ENCODE peak calls at places on chromosomes 3 and 15, in six cellular contexts. G, O, W, Y, V and J are unnamed samples.
A peak's percentile ranks its signal among the peaks of the same experiment; 100 is the strongest.

GRCh38 chr3:9347086-9347485 is 15.8 kb upstream of the THUMPD3 start:
- DNase-seq in Y (no peak), G (no peak), W (no peak), O (no peak), V (no peak), J (no peak)

GRCh38 chr15:60353245-60353940 is 44.4 kb downstream of the ANXA2 start:
- DNase-seq in G (no peak), V (no peak), Y (no peak), W (no peak), O (no peak), J (no peak)

GRCh38 chr15:67253517-67254237 is 784 bp downstream of the AAGAB start:
- DNase-seq in Y (no peak), W (no peak), V (no peak), G (no peak), O (peak; percentile 25), J (peak; percentile 80)

GRCh38 chr3:100297784-100298183 is 36.8 kb upstream of the NIT2 start:
- DNase-seq in W (no peak), Y (no peak), G (no peak), O (peak; percentile 50), V (no peak), J (no peak)

GRCh38 chr3:8443829-8444791 is 57.5 kb upstream of the LMCD1 start:
- DNase-seq in G (peak; percentile 78), V (peak; percentile 89), O (peak; percentile 94), Y (no peak), W (no peak), J (peak; percentile 93)

GRCh38 chr3:97981886-97982285 is 9.7 kb upstream of the RIOX2 start:
- DNase-seq in Y (no peak), O (no peak), G (no peak), W (no peak), V (no peak), J (no peak)

GRCh38 chr3:27723803-27724458 is 1.8 kb upstream of the EOMES start:
- DNase-seq in O (no peak), W (no peak), Y (no peak), V (no peak), G (no peak), J (no peak)

GRCh38 chr3:175940881-175941280 is 1081.7 kb downstream of the NAALADL2 start:
- DNase-seq in W (no peak), V (no peak), G (no peak), O (peak; percentile 11), Y (no peak), J (no peak)

GRCh38 chr3:99167016-99167415 is 265.5 kb upstream of the DCBLD2 start:
- DNase-seq in V (no peak), G (no peak), W (no peak), Y (no peak), O (no peak), J (no peak)

GRCh38 chr3:31013843-31014242 is 119.4 kb upstream of the GADL1 start:
- DNase-seq in G (no peak), W (no peak), Y (no peak), O (no peak), V (no peak), J (no peak)

GRCh38 chr15:62209821-62210220 is 44.7 kb upstream of the C2CD4B start:
- DNase-seq in O (peak; percentile 83), W (no peak), Y (no peak), G (no peak), V (no peak), J (no peak)

GRCh38 chr3:184156522-184156955 is 1.4 kb downstream of the DVL3 start:
- DNase-seq in G (no peak), V (peak; percentile 91), W (no peak), O (no peak), Y (no peak), J (peak; percentile 64)

GRCh38 chr15:81191701-81192100 is 5.0 kb upstream of the IL16 start:
- DNase-seq in O (no peak), Y (no peak), G (no peak), W (no peak), V (no peak), J (no peak)

GRCh38 chr15:55284461-55284860 is 5.2 kb downstream of the RAB27A start:
- DNase-seq in V (no peak), O (no peak), G (no peak), Y (no peak), W (no peak), J (no peak)

GRCh38 chr3:101070260-101071121 is 77.3 kb upstream of the ABI3BP start:
- DNase-seq in W (peak; percentile 11), V (peak; percentile 82), G (peak; percentile 18), O (no peak), Y (no peak), J (peak; percentile 3)

GRCh38 chr15:66835558-66835878 is 133.5 kb downstream of the SMAD6 start:
- DNase-seq in Y (no peak), G (no peak), W (no peak), V (no peak), O (no peak), J (no peak)

GRCh38 chr15:29765898-29766537 is 56.2 kb downstream of the TJP1 start:
- DNase-seq in G (no peak), Y (no peak), W (no peak), V (no peak), O (no peak), J (no peak)

GRCh38 chr3:13308406-13308805 is 111.7 kb downstream of the NUP210 start:
- DNase-seq in O (peak; percentile 18), G (peak; percentile 20), V (no peak), Y (peak; percentile 28), W (no peak), J (no peak)

GRCh38 chr15:74869726-74870407 is 3.3 kb downstream of the SCAMP2 start:
- DNase-seq in W (no peak), Y (no peak), V (peak; percentile 90), O (no peak), G (no peak), J (no peak)

GRCh38 chr3:42102569-42102968 is 11.4 kb downstream of the TRAK1 start:
- DNase-seq in W (no peak), O (peak; percentile 57), Y (no peak), V (no peak), G (no peak), J (no peak)

GRCh38 chr15:98840010-98840409 is 167.6 kb downstream of the PGPEP1L start:
- DNase-seq in O (no peak), V (no peak), W (no peak), Y (no peak), G (no peak), J (no peak)

GRCh38 chr3:57094606-57095005 is 34.1 kb downstream of the SPATA12 start:
- DNase-seq in W (no peak), O (no peak), Y (no peak), G (no peak), V (no peak), J (no peak)

GRCh38 chr15:59473226-59473625 is 35.2 kb downstream of the FAM81A start:
- DNase-seq in O (no peak), Y (no peak), V (no peak), W (no peak), G (no peak), J (no peak)